ENCODE peak calls at places on chromosomes 16 and 17, in five cellular contexts. A is neural progenitor cell; B is CD8-positive, alpha-beta memory T cell; G is lung; Z is psoas muscle. X is an unnamed sample.

GRCh38 chr17:8020251-8020650 is 17.8 kb downstream of the GUCY2D start:
- DNase-seq in A (no peak), B (no peak), G (no peak), Z (no peak), X (no peak)

GRCh38 chr17:66087073-66087472 is 104.9 kb downstream of the CEP112 start:
- DNase-seq in A (no peak), B (no peak), G (no peak), Z (no peak), X (no peak)

GRCh38 chr16:54331241-54332002 is 44.8 kb upstream of the IRX3 start:
- DNase-seq in A (peak; percentile 74), B (no peak), G (no peak), Z (no peak), X (no peak)

GRCh38 chr17:14845562-14846335 is 419.4 kb downstream of the PMP22 start:
- DNase-seq in A (no peak), B (no peak), G (no peak), Z (no peak), X (no peak)

GRCh38 chr17:3528604-3529511 is 28.8 kb downstream of the TRPV3 start:
- DNase-seq in A (peak; percentile 42), B (no peak), G (no peak), Z (peak; percentile 33), X (no peak)

GRCh38 chr16:23979982-23980381 is 144.2 kb downstream of the PRKCB start:
- DNase-seq in A (no peak), B (no peak), G (no peak), Z (no peak), X (no peak)

GRCh38 chr16:87897563-87898505 is 28.5 kb upstream of the SLC7A5 start:
- DNase-seq in A (no peak), B (peak; percentile 30), G (no peak), Z (no peak), X (no peak)

GRCh38 chr17:60391419-60392041 is 403 bp downstream of the USP32 start:
- DNase-seq in A (peak; percentile 86), B (no peak), G (no peak), Z (no peak), X (no peak)

GRCh38 chr16:82042841-82043240 is 7.8 kb downstream of the HSD17B2 start:
- DNase-seq in A (no peak), B (no peak), G (no peak), Z (no peak), X (no peak)

GRCh38 chr16:4639899-4640509 is 15.4 kb downstream of the MGRN1 start:
- DNase-seq in A (no peak), B (no peak), G (no peak), Z (no peak), X (no peak)

GRCh38 chr17:20154601-20155000 is 145.4 kb downstream of the SPECC1 start:
- DNase-seq in A (no peak), B (no peak), G (no peak), Z (no peak), X (no peak)

GRCh38 chr17:75625813-75626486 is 7.3 kb upstream of the SMIM5 start:
- DNase-seq in A (peak; percentile 78), B (no peak), G (no peak), Z (no peak), X (peak; percentile 40)

GRCh38 chr16:30697264-30698138 is 1.5 kb upstream of the SRCAP start:
- DNase-seq in A (no peak), B (no peak), G (no peak), Z (no peak), X (no peak)

GRCh38 chr16:21611178-21611545 is 11.8 kb downstream of the METTL9 start:
- DNase-seq in A (no peak), B (no peak), G (no peak), Z (no peak), X (no peak)

GRCh38 chr17:66807182-66807581 is 27.7 kb upstream of the CACNG5 start:
- DNase-seq in A (no peak), B (no peak), G (no peak), Z (no peak), X (peak; percentile 86)

GRCh38 chr16:17106243-17106791 is 364.4 kb downstream of the XYLT1 start:
- DNase-seq in A (peak; percentile 44), B (no peak), G (no peak), Z (no peak), X (no peak)

GRCh38 chr17:49146620-49147306 is 14.2 kb downstream of the B4GALNT2 start:
- DNase-seq in A (no peak), B (no peak), G (no peak), Z (no peak), X (no peak)

GRCh38 chr17:73595931-73596330 is 48.3 kb downstream of the SDK2 start:
- DNase-seq in A (no peak), B (no peak), G (no peak), Z (no peak), X (no peak)

GRCh38 chr16:27458196-27458728 is 56.3 kb downstream of the IL21R start:
- DNase-seq in A (no peak), B (no peak), G (no peak), Z (no peak), X (no peak)

GRCh38 chr16:1093284-1094123 is 2.5 kb downstream of the C1QTNF8 start:
- DNase-seq in A (peak; percentile 51), B (no peak), G (no peak), Z (no peak), X (no peak)

GRCh38 chr17:34760931-34761500 is 181.6 kb downstream of the TMEM132E start:
- DNase-seq in A (no peak), B (no peak), G (no peak), Z (no peak), X (no peak)

GRCh38 chr16:49625311-49626035 is 230.4 kb downstream of the ZNF423 start:
- DNase-seq in A (no peak), B (no peak), G (no peak), Z (no peak), X (no peak)

GRCh38 chr17:38687291-38687690 is 12.5 kb upstream of the EPOP start:
- DNase-seq in A (no peak), B (no peak), G (no peak), Z (no peak), X (no peak)

GRCh38 chr16:30889721-30890120 is 4.2 kb downstream of the BCL7C start:
- DNase-seq in A (no peak), B (no peak), G (no peak), Z (no peak), X (no peak)

GRCh38 chr17:44898768-44899073 is 524 bp downstream of the EFTUD2 start:
- DNase-seq in A (no peak), B (no peak), G (no peak), Z (no peak), X (peak; percentile 51)

GRCh38 chr17:72187544-72187943 is 66.7 kb downstream of the SOX9 start:
- DNase-seq in A (peak; percentile 45), B (no peak), G (no peak), Z (peak; percentile 58), X (peak; percentile 29)

GRCh38 chr16:30740364-30741251 is 7.6 kb upstream of the PHKG2 start:
- DNase-seq in A (no peak), B (no peak), G (peak; percentile 93), Z (peak; percentile 83), X (peak; percentile 96)

GRCh38 chr16:23256440-23256839 is 45.7 kb upstream of the SCNN1B start:
- DNase-seq in A (no peak), B (no peak), G (no peak), Z (no peak), X (no peak)

GRCh38 chr17:30263552-30264333 is 28.0 kb downstream of the BLMH start:
- DNase-seq in A (no peak), B (no peak), G (no peak), Z (no peak), X (peak; percentile 39)

GRCh38 chr16:4426722-4427372 is 1.2 kb downstream of the DNAJA3 start:
- DNase-seq in A (no peak), B (no peak), G (no peak), Z (no peak), X (no peak)

GRCh38 chr16:84284168-84284722 is 10.4 kb upstream of the WFDC1 start:
- DNase-seq in A (peak; percentile 61), B (no peak), G (peak; percentile 36), Z (peak; percentile 54), X (peak; percentile 14)

GRCh38 chr17:2084766-2085647 is 30.1 kb downstream of the HIC1 start:
- DNase-seq in A (no peak), B (no peak), G (no peak), Z (peak; percentile 68), X (no peak)

DNA sequence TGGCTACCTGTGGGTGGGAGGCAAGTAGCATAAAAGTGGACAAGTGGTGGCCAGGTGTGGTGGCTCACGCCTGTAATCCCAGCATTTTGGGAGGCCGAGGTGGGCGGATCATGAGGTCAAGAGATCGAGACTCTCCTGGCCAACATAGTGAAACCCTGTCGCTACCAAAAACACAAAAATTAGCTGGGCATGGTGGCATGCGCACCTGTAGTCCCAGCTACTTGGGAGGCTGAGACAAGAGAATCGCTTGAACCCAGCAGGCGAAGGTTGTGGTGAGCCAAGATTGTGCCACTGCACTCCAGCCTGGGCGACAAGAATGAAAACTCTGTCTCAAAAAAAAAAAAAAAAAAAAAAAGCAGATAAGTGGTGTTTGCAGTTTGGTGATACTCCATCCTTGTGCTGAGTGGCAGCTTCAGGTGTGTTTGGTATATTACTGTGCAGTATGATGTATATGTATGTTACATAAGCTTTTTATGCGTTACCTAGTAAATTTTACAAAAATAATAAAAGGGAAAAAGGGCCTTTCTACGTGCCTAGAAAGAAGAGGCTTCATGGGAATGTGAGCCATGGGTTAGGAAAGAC is 856 bp downstream of the ICAM2 start:
- DNase-seq in A (no peak), B (no peak), G (no peak), Z (no peak), X (no peak)
- H3K4me3 ChIP-seq in A (no peak overlapping the region), B (peak overlapping the region; percentile 83), G (peak overlapping the region; percentile 23), Z (peak overlapping the region; percentile 68), X (peak overlapping the region; percentile 0)

GRCh38 chr17:82237746-82238561 is 9.1 kb downstream of the SLC16A3 start:
- DNase-seq in A (no peak), B (no peak), G (no peak), Z (peak; percentile 22), X (no peak)
- H3K4me1 ChIP-seq in A (peaks cover 16% of the 10 kb centered on the region), B (peaks cover 43% of the 10 kb centered on the region), G (peaks cover 23% of the 10 kb centered on the region), Z (peaks cover 92% of the 10 kb centered on the region), X (peaks cover 54% of the 10 kb centered on the region)

GRCh38 chr16:66475232-66475631 is 48.1 kb downstream of the BEAN1 start:
- DNase-seq in A (no peak), B (no peak), G (no peak), Z (no peak), X (no peak)

GRCh38 chr16:66478733-66479511 is 51.8 kb downstream of the BEAN1 start:
- DNase-seq in A (peak; percentile 69), B (peak; percentile 65), G (peak; percentile 69), Z (peak; percentile 73), X (peak; percentile 80)

GRCh38 chr16:66476328-66477027 is 49.4 kb downstream of the BEAN1 start:
- DNase-seq in A (no peak), B (no peak), G (no peak), Z (no peak), X (no peak)

GRCh38 chr16:66474750-66475199 is 47.7 kb downstream of the BEAN1 start:
- DNase-seq in A (no peak), B (peak; percentile 65), G (no peak), Z (no peak), X (no peak)

GRCh38 chr16:66477028-66477515 is 50.0 kb downstream of the BEAN1 start:
- DNase-seq in A (no peak), B (no peak), G (no peak), Z (no peak), X (no peak)
- H3K4me3 ChIP-seq in A (no peak overlapping the region), B (no peak overlapping the region), G (no peak overlapping the region), Z (no peak overlapping the region), X (no peak overlapping the region)

GRCh38 chr17:82967268-82968032 is 112.0 kb upstream of the METRNL start:
- DNase-seq in A (no peak), B (no peak), G (no peak), Z (no peak), X (no peak)
- H3K4me1 ChIP-seq in A (peaks cover 4% of the 10 kb centered on the region), B (no peaks in the 10 kb centered on the region), G (no peaks in the 10 kb centered on the region), Z (no peaks in the 10 kb centered on the region), X (peaks cover 4% of the 10 kb centered on the region)

GRCh38 chr16:71210-71539 is 1.3 kb downstream of the RHBDF1 start:
- DNase-seq in A (no peak), B (no peak), G (no peak), Z (no peak), X (no peak)
- H3K4me3 ChIP-seq in A (peak overlapping the region; percentile 60), B (no peak overlapping the region), G (peak overlapping the region; percentile 69), Z (peak overlapping the region; percentile 87), X (no peak overlapping the region)

X was measured in body of pancreas.